ENCODE peak calls at places on chromosome 13, in six cellular contexts. G is T-helper 9 cell, E is IMR-90, T is epithelial cell of esophagus, P is OCI-M1, H is LoVo. B is an unnamed sample.

GRCh38 chr13:25732146-25732865 is 319.5 kb downstream of the SHISA2 start:
- DNase-seq in E (peak; percentile 2), P (no peak), G (no peak), T (peak; percentile 34), H (no peak), B (no peak)

GRCh38 chr13:51733656-51734334 is 70.2 kb downstream of the DHRS12 start:
- DNase-seq in H (no peak), G (no peak), E (peak; percentile 15), T (peak; percentile 74), P (no peak), B (no peak)

GRCh38 chr13:71624641-71625040 is 242.4 kb downstream of the DACH1 start:
- DNase-seq in E (no peak), H (no peak), T (no peak), P (peak; percentile 77), G (no peak), B (no peak)

GRCh38 chr13:24178847-24179845 is 18.6 kb downstream of the SPATA13 start:
- DNase-seq in E (peak; percentile 75), H (no peak), T (peak; percentile 49), P (peak; percentile 27), G (no peak), B (no peak)

GRCh38 chr13:44396963-44397580 is 23.4 kb downstream of the SERP2 start:
- DNase-seq in E (peak; percentile 26), T (no peak), G (no peak), P (peak; percentile 80), H (no peak), B (no peak)

GRCh38 chr13:112254900-112255299 is 121.3 kb upstream of the SPACA7 start:
- DNase-seq in T (no peak), H (no peak), G (no peak), E (no peak), P (no peak), B (no peak)

GRCh38 chr13:32086791-32087441 is 55.3 kb downstream of the FRY start:
- DNase-seq in T (peak; percentile 9), P (no peak), H (no peak), E (no peak), G (no peak), B (no peak)

GRCh38 chr13:107238262-107238661 is 670.3 kb upstream of the ARGLU1 start:
- DNase-seq in P (no peak), H (no peak), E (no peak), T (peak; percentile 4), G (no peak), B (no peak)

GRCh38 chr13:111201304-111201940 is 86.3 kb downstream of the ARHGEF7 start:
- DNase-seq in H (no peak), P (no peak), G (no peak), T (no peak), E (no peak), B (no peak)

GRCh38 chr13:63010072-63010658 is 1594.5 kb upstream of the PCDH20 start:
- DNase-seq in G (no peak), E (no peak), T (no peak), H (no peak), P (peak; percentile 12), B (no peak)

GRCh38 chr13:52707375-52707774 is 32.2 kb downstream of the CNMD start:
- DNase-seq in T (no peak), G (no peak), E (no peak), P (peak; percentile 16), H (no peak), B (no peak)

GRCh38 chr13:113420833-113421600 is 32.3 kb downstream of the ADPRHL1 start:
- DNase-seq in H (no peak), G (no peak), T (no peak), E (no peak), P (no peak), B (no peak)

GRCh38 chr13:33904431-33904830 is 86.5 kb downstream of the RFC3 start:
- DNase-seq in G (no peak), H (no peak), P (no peak), T (no peak), E (no peak), B (no peak)

GRCh38 chr13:52809310-52809769 is 39.1 kb downstream of the PCDH8 start:
- DNase-seq in P (peak; percentile 97), T (peak; percentile 69), H (peak; percentile 84), G (no peak), E (peak; percentile 39), B (peak; percentile 6)

GRCh38 chr13:93981578-93981977 is 497.9 kb downstream of the DCT start:
- DNase-seq in T (no peak), H (no peak), P (no peak), E (no peak), G (no peak), B (no peak)

GRCh38 chr13:61086052-61086451 is 329.6 kb downstream of the PCDH20 start:
- DNase-seq in H (no peak), T (peak; percentile 49), E (no peak), P (no peak), G (no peak), B (no peak)

GRCh38 chr13:52701728-52702480 is 37.7 kb downstream of the CNMD start:
- DNase-seq in P (no peak), H (no peak), E (no peak), T (no peak), G (no peak), B (no peak)

GRCh38 chr13:43874512-43875092 is 4.9 kb downstream of the CCDC122 start:
- DNase-seq in P (peak; percentile 65), T (peak; percentile 27), E (peak; percentile 54), H (peak; percentile 56), G (no peak), B (no peak)

GRCh38 chr13:48624858-48625257 is 28.9 kb upstream of the CYSLTR2 start:
- DNase-seq in P (no peak), E (no peak), H (no peak), T (no peak), G (no peak), B (no peak)

GRCh38 chr13:20188649-20189553 is 3.8 kb downstream of the GJB2 start:
- DNase-seq in P (peak; percentile 88), T (no peak), E (no peak), G (no peak), H (no peak), B (no peak)

B was measured in T-helper 2 cell.